ENCODE peak calls at places on chromosomes 11 and 22, in nine cellular contexts. J is ovary; Z is KG1; E is GOT3; U is stimulated activated CD8-positive, alpha-beta memory T cell treated with anti-CD3 and anti-CD28 coated beads, Interleukin-15, amount 100 ng/mL, for 4 hours; X is stimulated activated CD4-positive, alpha-beta T cell treated with anti-CD3 and anti-CD28 coated beads, Interleukin-2, amount 100 ng/mL, for 24 hours; P is coronary artery; R is skeletal muscle cell; O is effector memory CD8-positive, alpha-beta T cell. V is an unnamed sample.
A peak's percentile ranks its signal among the peaks of the same experiment; 100 is the strongest.

GRCh38 chr11:74011360-74012071 is 2.6 kb upstream of the UCP3 start:
- DNase-seq in J (no peak), Z (peak; percentile 37), E (no peak), U (no peak), X (peak; percentile 57), P (peak; percentile 67), R (peak; percentile 39), O (peak; percentile 25), V (peak; percentile 44)

GRCh38 chr11:44833221-44833620 is 106.5 kb downstream of the TSPAN18 start:
- DNase-seq in J (no peak), Z (no peak), E (no peak), U (no peak), X (no peak), P (no peak), R (no peak), O (no peak), V (no peak)

GRCh38 chr22:24822471-24822870 is 16.5 kb downstream of the SGSM1 start:
- DNase-seq in J (no peak), Z (no peak), E (no peak), U (no peak), X (no peak), P (no peak), R (no peak), O (no peak), V (no peak)

GRCh38 chr22:23681026-23681809 is 9.6 kb upstream of the RGL4 start:
- DNase-seq in J (peak; percentile 7), Z (no peak), E (no peak), U (no peak), X (no peak), P (no peak), R (no peak), O (no peak), V (no peak)

GRCh38 chr11:124233376-124233775 is 7.5 kb upstream of the OR8G1 start:
- DNase-seq in J (no peak), Z (no peak), E (no peak), U (no peak), X (no peak), P (no peak), R (no peak), O (no peak), V (no peak)

GRCh38 chr11:107570015-107570414 is 4.5 kb upstream of the ALKBH8 start:
- DNase-seq in J (no peak), Z (no peak), E (no peak), U (no peak), X (no peak), P (no peak), R (no peak), O (no peak), V (no peak)

GRCh38 chr11:2213890-2214526 is 42.4 kb upstream of the TH start:
- DNase-seq in J (no peak), Z (no peak), E (no peak), U (no peak), X (no peak), P (no peak), R (no peak), O (no peak), V (no peak)

GRCh38 chr11:44110231-44110679 is 14.8 kb downstream of the EXT2 start:
- DNase-seq in J (peak; percentile 39), Z (peak; percentile 40), E (no peak), U (peak; percentile 21), X (peak; percentile 58), P (no peak), R (peak; percentile 9), O (peak; percentile 57), V (peak; percentile 22)

GRCh38 chr22:27624705-27625104 is 176.9 kb downstream of the MN1 start:
- DNase-seq in J (no peak), Z (no peak), E (no peak), U (no peak), X (no peak), P (no peak), R (no peak), O (no peak), V (no peak)

GRCh38 chr11:17366491-17366890 is 14.9 kb downstream of the NCR3LG1 start:
- DNase-seq in J (no peak), Z (no peak), E (no peak), U (no peak), X (no peak), P (no peak), R (no peak), O (no peak), V (no peak)

GRCh38 chr11:58503361-58503856 is 4.5 kb downstream of the OR5B21 start:
- DNase-seq in J (no peak), Z (no peak), E (no peak), U (no peak), X (no peak), P (no peak), R (no peak), O (no peak), V (no peak)

V was measured in fibroblast of the conjunctiva.